ENCODE peak calls at places on chromosomes 3 and 15, in nine cellular contexts. Y is heart left ventricle, E is endodermal cell, F is psoas muscle, J is WTC11, V is GM06990, U is GM20000, X is GM23338, B is AG04450. T is an unnamed sample.

GRCh38 chr3:38153986-38154608 is 11.2 kb upstream of the OXSR1 start:
- DNase-seq in Y (no peak), E (no peak), F (no peak), J (no peak), V (no peak), U (no peak), X (no peak), B (peak), T (no peak)

GRCh38 chr15:90412356-90413194 is 24.5 kb downstream of the IQGAP1 start:
- DNase-seq in Y (no peak), E (peak), F (no peak), J (no peak), V (no peak), U (peak), X (peak), B (no peak), T (peak)

GRCh38 chr3:13492976-13493866 is 13.1 kb downstream of the HDAC11 start:
- DNase-seq in Y (peak), E (no peak), F (peak), J (no peak), V (no peak), U (no peak), X (no peak), B (no peak), T (no peak)

GRCh38 chr3:12733566-12733965 is 25.5 kb downstream of the TMEM40 start:
- DNase-seq in Y (no peak), E (no peak), F (no peak), J (no peak), V (no peak), U (no peak), X (no peak), B (no peak), T (no peak)

GRCh38 chr3:69012836-69013255 is 638 bp downstream of the EOGT start:
- DNase-seq in Y (peak), E (peak), F (peak), J (peak), V (peak), U (peak), X (peak), B (no peak), T (peak)

GRCh38 chr3:174937488-174937887 is 78.4 kb downstream of the NAALADL2 start:
- DNase-seq in Y (no peak), E (no peak), F (no peak), J (no peak), V (no peak), U (no peak), X (no peak), B (no peak), T (peak)

GRCh38 chr3:72123908-72124441 is 339.0 kb upstream of the PROK2 start:
- DNase-seq in Y (no peak), E (no peak), F (peak), J (no peak), V (peak), U (peak), X (no peak), B (peak), T (peak)

GRCh38 chr15:49953421-49953820 is 165.6 kb downstream of the ATP8B4 start:
- DNase-seq in Y (no peak), E (peak), F (no peak), J (peak), V (no peak), U (no peak), X (peak), B (no peak), T (no peak)

GRCh38 chr3:100540791-100541334 is 48.4 kb downstream of the TMEM45A start:
- DNase-seq in Y (no peak), E (no peak), F (no peak), J (no peak), V (no peak), U (no peak), X (no peak), B (no peak), T (no peak)

GRCh38 chr3:153673853-153674252 is 447.3 kb upstream of the ARHGEF26 start:
- DNase-seq in Y (no peak), E (no peak), F (no peak), J (no peak), V (no peak), U (no peak), X (no peak), B (no peak), T (no peak)

GRCh38 chr15:25437751-25438600 is 848 bp downstream of the UBE3A start:
- DNase-seq in Y (peak), E (peak), F (peak), J (peak), V (peak), U (peak), X (peak), B (no peak), T (peak)

GRCh38 chr3:103906808-103907207 is 1459.9 kb upstream of the ALCAM start:
- DNase-seq in Y (no peak), E (no peak), F (no peak), J (no peak), V (no peak), U (no peak), X (no peak), B (no peak), T (no peak)

GRCh38 chr15:90264649-90265048 is 823 bp upstream of the NGRN start:
- DNase-seq in Y (no peak), E (no peak), F (peak), J (no peak), V (no peak), U (no peak), X (no peak), B (no peak), T (no peak)

GRCh38 chr15:56261854-56262509 is 18.3 kb upstream of the RFX7 start:
- DNase-seq in Y (no peak), E (no peak), F (no peak), J (no peak), V (no peak), U (no peak), X (no peak), B (no peak), T (no peak)

GRCh38 chr15:57245130-57245529 is 131.2 kb upstream of the CGNL1 start:
- DNase-seq in Y (no peak), E (no peak), F (no peak), J (no peak), V (no peak), U (no peak), X (no peak), B (no peak), T (no peak)

GRCh38 chr3:40450438-40450837 is 6.7 kb upstream of the RPL14 start:
- DNase-seq in Y (no peak), E (no peak), F (no peak), J (no peak), V (no peak), U (no peak), X (no peak), B (no peak), T (no peak)

GRCh38 chr3:178246004-178246403 is 290.2 kb upstream of the KCNMB2 start:
- DNase-seq in Y (no peak), E (no peak), F (no peak), J (no peak), V (no peak), U (no peak), X (no peak), B (no peak), T (no peak)

GRCh38 chr15:89908226-89908625 is 4.5 kb downstream of the ARPIN start:
- DNase-seq in Y (no peak), E (no peak), F (no peak), J (no peak), V (no peak), U (no peak), X (no peak), B (no peak), T (no peak)

GRCh38 chr3:119647843-119648575 is 12.4 kb downstream of the POPDC2 start:
- DNase-seq in Y (no peak), E (no peak), F (no peak), J (no peak), V (no peak), U (no peak), X (no peak), B (no peak), T (peak)

GRCh38 chr3:107525101-107525953 is 2.6 kb downstream of the BBX start:
- DNase-seq in Y (peak), E (peak), F (peak), J (peak), V (peak), U (peak), X (peak), B (no peak), T (peak)

GRCh38 chr3:88307666-88308065 is 157.9 kb downstream of the C3orf38 start:
- DNase-seq in Y (no peak), E (peak), F (no peak), J (peak), V (no peak), U (no peak), X (peak), B (no peak), T (no peak)

GRCh38 chr3:50664959-50665602 is 9.6 kb upstream of the DOCK3 start:
- DNase-seq in Y (no peak), E (peak), F (peak), J (peak), V (no peak), U (no peak), X (no peak), B (no peak), T (no peak)

GRCh38 chr3:41194701-41195100 is 4.6 kb upstream of the CTNNB1 start:
- DNase-seq in Y (no peak), E (no peak), F (no peak), J (no peak), V (no peak), U (no peak), X (no peak), B (no peak), T (no peak)

GRCh38 chr15:100311099-100311751 is 30.6 kb downstream of the ADAMTS17 start:
- DNase-seq in Y (peak), E (no peak), F (no peak), J (no peak), V (no peak), U (no peak), X (no peak), B (no peak), T (no peak)

GRCh38 chr3:157785071-157785826 is 282.0 kb upstream of the VEPH1 start:
- DNase-seq in Y (no peak), E (peak), F (no peak), J (no peak), V (no peak), U (no peak), X (peak), B (peak), T (peak)

GRCh38 chr15:65189102-65189740 is 4.1 kb upstream of the CLPX start:
- DNase-seq in Y (no peak), E (peak), F (no peak), J (peak), V (peak), U (peak), X (peak), B (no peak), T (peak)

GRCh38 chr15:42059661-42060476 is 34.5 kb downstream of the PLA2G4D start:
- DNase-seq in Y (no peak), E (peak), F (no peak), J (peak), V (no peak), U (peak), X (peak), B (no peak), T (peak)

GRCh38 chr3:15460891-15461524 is 33.6 kb downstream of the EAF1 start:
- DNase-seq in Y (no peak), E (no peak), F (no peak), J (no peak), V (no peak), U (no peak), X (no peak), B (no peak), T (no peak)

GRCh38 chr15:58410353-58410752 is 21.4 kb upstream of the LIPC start:
- DNase-seq in Y (no peak), E (no peak), F (no peak), J (no peak), V (no peak), U (peak), X (no peak), B (no peak), T (no peak)

GRCh38 chr3:69999191-70000027 is at the start of gene SAMMSON:
- DNase-seq in Y (peak), E (peak), F (no peak), J (peak), V (no peak), U (no peak), X (peak), B (peak), T (peak)

GRCh38 chr3:110457508-110457907 is 614.1 kb upstream of the NECTIN3 start:
- DNase-seq in Y (no peak), E (no peak), F (no peak), J (no peak), V (no peak), U (no peak), X (no peak), B (no peak), T (no peak)
- TF ChIP-seq CTCF in Y (no peak), E (no peak), F (no peak), J (no peak), V (no peak), U (no peak), X (no peak), B (no peak), T (no peak)

GRCh38 chr3:58237238-58237939 is at the start of gene ABHD6:
- DNase-seq in Y (peak), E (peak), F (peak), J (peak), V (peak), U (peak), X (peak), B (no peak), T (peak)
- TF ChIP-seq CTCF in Y (no peak), E (peak), F (no peak), J (no peak), V (peak), U (peak), X (peak), B (peak), T (no peak)

GRCh38 chr3:11661827-11662226 is 18.1 kb upstream of the VGLL4 start:
- DNase-seq in Y (no peak), E (no peak), F (no peak), J (no peak), V (no peak), U (no peak), X (no peak), B (no peak), T (peak)

GRCh38 chr3:11661052-11661656 is 17.4 kb upstream of the VGLL4 start:
- DNase-seq in Y (no peak), E (no peak), F (no peak), J (no peak), V (no peak), U (no peak), X (no peak), B (no peak), T (no peak)

GRCh38 chr3:11668243-11669232 is 24.8 kb upstream of the VGLL4 start:
- DNase-seq in Y (no peak), E (no peak), F (no peak), J (no peak), V (no peak), U (no peak), X (no peak), B (no peak), T (no peak)

GRCh38 chr3:11662392-11662990 is 18.8 kb upstream of the VGLL4 start:
- DNase-seq in Y (no peak), E (no peak), F (no peak), J (no peak), V (no peak), U (no peak), X (peak), B (no peak), T (no peak)

GRCh38 chr3:11665331-11665730 is 21.6 kb upstream of the VGLL4 start:
- DNase-seq in Y (no peak), E (no peak), F (no peak), J (no peak), V (no peak), U (no peak), X (no peak), B (no peak), T (no peak)
- TF ChIP-seq CTCF in Y (no peak), E (no peak), F (no peak), J (no peak), V (no peak), U (no peak), X (no peak), B (no peak), T (no peak)

GRCh38 chr3:186258968-186259367 is 103.1 kb downstream of the DGKG start:
- DNase-seq in Y (no peak), E (no peak), F (no peak), J (peak), V (no peak), U (no peak), X (peak), B (no peak), T (no peak)

GRCh38 chr3:186259612-186260383 is 102.2 kb downstream of the DGKG start:
- DNase-seq in Y (peak), E (peak), F (peak), J (peak), V (peak), U (peak), X (peak), B (no peak), T (peak)

GRCh38 chr3:186260726-186261125 is 101.3 kb downstream of the DGKG start:
- DNase-seq in Y (no peak), E (no peak), F (no peak), J (no peak), V (no peak), U (no peak), X (no peak), B (no peak), T (no peak)

GRCh38 chr3:186264608-186265400 is 97.2 kb downstream of the DGKG start:
- DNase-seq in Y (no peak), E (no peak), F (no peak), J (no peak), V (no peak), U (no peak), X (no peak), B (no peak), T (no peak)

GRCh38 chr3:186261638-186262037 is 100.4 kb downstream of the DGKG start:
- DNase-seq in Y (no peak), E (peak), F (no peak), J (peak), V (no peak), U (peak), X (peak), B (no peak), T (no peak)
- TF ChIP-seq CTCF in Y (peak), E (peak), F (no peak), J (peak), V (peak), U (peak), X (peak), B (peak), T (peak)

GRCh38 chr3:6679510-6679909 is 181.4 kb upstream of the GRM7 start:
- DNase-seq in Y (no peak), E (no peak), F (no peak), J (no peak), V (peak), U (no peak), X (no peak), B (no peak), T (no peak)
- TF ChIP-seq CTCF in Y (no peak), E (peak), F (no peak), J (no peak), V (peak), U (no peak), X (no peak), B (no peak), T (no peak)

DNA sequence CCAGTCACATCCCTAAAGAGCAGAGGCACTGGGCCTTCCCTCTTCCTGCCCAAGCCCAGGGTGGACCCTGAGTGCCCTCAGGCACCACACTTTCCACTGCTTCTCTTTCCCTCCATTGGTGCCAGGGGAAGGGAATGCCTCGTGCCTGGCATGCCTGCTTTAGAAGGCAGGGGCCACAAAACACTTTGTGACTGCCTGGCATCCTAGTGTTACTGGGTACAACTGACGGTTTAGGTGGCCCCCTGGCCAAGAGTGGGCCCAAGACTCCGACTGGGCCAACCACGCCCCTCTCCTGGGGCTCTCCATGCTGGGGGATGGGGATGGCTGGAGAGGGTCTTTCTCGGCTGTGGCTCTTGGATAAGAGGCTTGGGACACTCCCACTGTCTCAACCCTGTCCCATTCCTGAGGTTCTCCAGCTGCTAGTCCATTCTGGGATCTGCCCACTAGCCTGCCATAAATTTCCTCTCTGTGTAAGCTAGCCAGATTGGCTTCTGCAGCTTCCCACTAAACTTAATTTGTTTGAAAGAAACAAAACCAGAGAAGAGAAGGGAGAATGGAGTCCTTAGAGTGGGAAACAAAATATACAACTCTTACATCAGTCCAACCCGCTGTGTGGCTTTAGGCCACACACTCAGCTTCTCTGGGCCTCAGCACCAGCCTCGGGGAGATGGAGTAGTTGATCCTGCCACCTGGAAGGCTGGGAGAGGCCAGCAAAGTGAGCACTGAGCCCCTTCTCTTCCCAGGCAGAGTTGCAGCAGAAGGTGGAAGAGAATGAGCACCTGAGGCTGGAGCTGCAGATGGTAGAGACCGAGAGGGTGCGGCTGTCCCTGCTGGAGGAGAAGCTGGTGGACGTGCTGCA is 24.1 kb upstream of the GP9 start:
- DNase-seq in Y (no peak), E (no peak), F (no peak), J (no peak), V (no peak), U (no peak), X (no peak), B (no peak), T (no peak)
- TF ChIP-seq CTCF in Y (no peak), E (no peak), F (no peak), J (no peak), V (no peak), U (no peak), X (no peak), B (no peak), T (no peak)